ENCODE peak calls at places on chromosomes 7 and 10, in eight cellular contexts. V, B, A, Y, O, T, Q and G are unnamed samples.

GRCh38 chr7:75716992-75717626 is 21.6 kb downstream of the HIP1 start:
- DNase-seq in V (no peak), Y (peak), Q (no peak), T (no peak), B (no peak), O (peak), A (no peak), G (no peak)

GRCh38 chr7:121076350-121077164 is 88.0 kb downstream of the CPED1 start:
- DNase-seq in T (no peak), Y (no peak), B (no peak), Q (no peak), V (no peak), A (no peak), O (no peak), G (no peak)

GRCh38 chr10:69558559-69558958 is 14.7 kb downstream of the NEUROG3 start:
- DNase-seq in T (no peak), Q (no peak), V (no peak), B (no peak), Y (no peak), O (no peak), A (no peak), G (no peak)

GRCh38 chr10:46232666-46233065 is 54.1 kb upstream of the ANTXRL start:
- DNase-seq in B (no peak), O (no peak), A (no peak), Q (no peak), Y (no peak), V (no peak), T (no peak), G (peak)

GRCh38 chr7:43823941-43824340 is 45.4 kb downstream of the MRPS24 start:
- DNase-seq in B (no peak), Q (no peak), T (no peak), Y (no peak), V (no peak), O (no peak), A (no peak), G (no peak)

GRCh38 chr10:132374176-132374575 is 22.8 kb upstream of the PWWP2B start:
- DNase-seq in B (no peak), Q (no peak), V (no peak), T (no peak), A (no peak), O (no peak), Y (no peak), G (peak)

GRCh38 chr10:62732841-62733653 is 71.5 kb upstream of the ADO start:
- DNase-seq in Q (no peak), V (no peak), A (no peak), B (no peak), T (peak), Y (no peak), O (peak), G (no peak)

GRCh38 chr10:20811131-20811530 is 86.0 kb downstream of the NEBL start:
- DNase-seq in O (no peak), B (no peak), V (no peak), A (no peak), Q (no peak), T (no peak), Y (no peak), G (no peak)

GRCh38 chr10:123724747-123725146 is 58.6 kb downstream of the GPR26 start:
- DNase-seq in V (no peak), T (no peak), B (no peak), Q (no peak), Y (no peak), O (no peak), A (no peak), G (no peak)

GRCh38 chr7:44819292-44819691 is 22.8 kb downstream of the PPIA start:
- DNase-seq in B (no peak), V (no peak), Q (no peak), O (no peak), Y (no peak), T (no peak), A (no peak), G (no peak)

GRCh38 chr7:28988818-28989595 is 30.9 kb upstream of the TRIL start:
- DNase-seq in B (peak), V (no peak), Y (no peak), Q (no peak), O (no peak), A (no peak), T (no peak), G (no peak)

GRCh38 chr10:119104653-119105024 is 726 bp downstream of the DENND10 start:
- DNase-seq in T (no peak), Q (no peak), O (no peak), V (peak), A (peak), B (peak), Y (peak), G (no peak)

GRCh38 chr7:116574025-116574822 is 49.4 kb downstream of the CAV1 start:
- DNase-seq in O (no peak), Y (peak), T (no peak), B (no peak), V (no peak), A (no peak), Q (no peak), G (no peak)

GRCh38 chr10:70241081-70241480 is 7.9 kb upstream of the PPA1 start:
- DNase-seq in Y (no peak), T (no peak), Q (no peak), V (no peak), B (no peak), O (no peak), A (no peak), G (no peak)

GRCh38 chr7:1693991-1694524 is 24.0 kb downstream of the ELFN1 start:
- DNase-seq in A (peak), O (no peak), B (no peak), Y (no peak), T (peak), Q (no peak), V (peak), G (no peak)

GRCh38 chr7:36306722-36307121 is 82.9 kb upstream of the ANLN start:
- DNase-seq in Y (no peak), Q (no peak), A (no peak), B (no peak), O (no peak), T (no peak), V (no peak), G (no peak)

GRCh38 chr7:42694894-42695553 is 216.8 kb downstream of the C7orf25 start:
- DNase-seq in O (no peak), T (no peak), A (no peak), Y (no peak), B (peak), Q (no peak), V (peak), G (no peak)

GRCh38 chr7:42693722-42694121 is 218.1 kb downstream of the C7orf25 start:
- DNase-seq in Q (no peak), T (no peak), V (no peak), Y (no peak), A (no peak), O (no peak), B (no peak), G (no peak)

GRCh38 chr7:42692609-42693008 is 219.3 kb downstream of the C7orf25 start:
- DNase-seq in O (no peak), Y (no peak), Q (no peak), T (no peak), V (no peak), B (no peak), A (no peak), G (no peak)

GRCh38 chr7:42689626-42690025 is 222.2 kb downstream of the C7orf25 start:
- DNase-seq in Y (no peak), V (no peak), Q (no peak), O (no peak), T (no peak), A (no peak), B (no peak), G (no peak)

GRCh38 chr7:42691030-42691639 is 220.7 kb downstream of the C7orf25 start:
- DNase-seq in V (no peak), Q (no peak), T (no peak), Y (peak), B (no peak), A (no peak), O (no peak), G (no peak)
- TF ChIP-seq CTCF in V (no peak), Q (peak), T (no peak), Y (peak), B (peak), A (peak), O (peak), G (no peak)

GRCh38 chr10:6520138-6520537 is 59.9 kb downstream of the PRKCQ start:
- DNase-seq in A (no peak), O (no peak), T (no peak), Y (no peak), Q (no peak), B (no peak), V (no peak), G (no peak)
- TF ChIP-seq CTCF in A (no peak), O (no peak), T (no peak), Y (no peak), Q (no peak), B (no peak), V (no peak), G (no peak)

GRCh38 chr7:93861325-93861949 is 29.1 kb downstream of the TFPI2 start:
- DNase-seq in Q (no peak), A (no peak), V (no peak), B (no peak), T (no peak), O (no peak), Y (no peak), G (no peak)
- TF ChIP-seq CTCF in Q (no peak), A (peak), V (no peak), B (no peak), T (no peak), O (peak), Y (peak), G (peak)

GRCh38 chr10:16518822-16519221 is 2.9 kb downstream of the C1QL3 start:
- DNase-seq in B (no peak), O (no peak), A (no peak), V (no peak), Q (no peak), T (no peak), Y (no peak), G (no peak)
- TF ChIP-seq CTCF in B (no peak), O (peak), A (no peak), V (no peak), Q (no peak), T (no peak), Y (no peak), G (peak)

GRCh38 chr7:148458263-148458662 is 132.3 kb upstream of the C7orf33 start:
- DNase-seq in V (no peak), Y (no peak), T (no peak), A (no peak), B (no peak), O (no peak), Q (no peak), G (no peak)
- TF ChIP-seq CTCF in V (no peak), Y (no peak), T (no peak), A (no peak), B (no peak), O (no peak), Q (no peak), G (no peak)

DNA sequence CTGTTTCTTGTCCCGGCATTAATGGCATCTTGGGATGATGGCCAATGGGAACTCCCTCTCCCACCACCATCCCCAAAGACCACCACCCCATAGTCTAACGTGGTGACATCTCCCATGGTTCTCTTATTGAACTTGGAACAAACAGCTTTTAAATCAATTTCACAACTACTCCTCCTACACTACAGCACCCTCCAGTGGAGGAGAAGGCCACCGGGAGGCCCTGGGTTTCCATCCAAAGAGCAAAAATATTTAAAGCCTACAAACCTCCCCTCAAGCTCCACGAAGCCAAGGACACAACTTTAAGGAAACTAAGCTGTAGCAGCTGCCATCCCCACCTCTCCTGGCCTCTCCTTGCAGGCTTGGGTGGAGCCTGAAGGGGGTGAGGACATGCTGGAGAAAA is 94.1 kb upstream of the LANCL2 start:
- DNase-seq in O (no peak), Q (no peak), V (no peak), A (no peak), B (no peak), Y (no peak), T (peak), G (no peak)
- TF ChIP-seq CTCF in O (peak), Q (peak), V (no peak), A (no peak), B (peak), Y (peak), T (peak), G (no peak)